ENCODE peak calls at places on chromosomes 1 and 21, in eight cellular contexts. One of them, this sample, is unnamed.

GRCh38 chr1:113242481-113242880 is 147.8 kb upstream of the MAGI3 start:
- DNase-seq in IMR-90: no peak
- DNase-seq in naive thymus-derived CD4-positive, alpha-beta T cell: no peak
- DNase-seq in Peyer's patch: no peak
- DNase-seq in upper lobe of left lung: peak; percentile 36
- DNase-seq in endothelial cell of umbilical vein: no peak
- DNase-seq in coronary artery: no peak
- DNase-seq in MM.1S: no peak
- DNase-seq in this sample: no peak

GRCh38 chr1:172724746-172725613 is 66.1 kb downstream of the FASLG start:
- DNase-seq in upper lobe of left lung: no peak
- DNase-seq in IMR-90: no peak
- DNase-seq in coronary artery: no peak
- DNase-seq in MM.1S: no peak
- DNase-seq in naive thymus-derived CD4-positive, alpha-beta T cell: no peak
- DNase-seq in endothelial cell of umbilical vein: no peak
- DNase-seq in Peyer's patch: no peak
- DNase-seq in this sample: no peak

GRCh38 chr1:61812916-61813315 is 70.6 kb downstream of the PATJ start:
- DNase-seq in naive thymus-derived CD4-positive, alpha-beta T cell: no peak
- DNase-seq in upper lobe of left lung: no peak
- DNase-seq in Peyer's patch: no peak
- DNase-seq in coronary artery: no peak
- DNase-seq in endothelial cell of umbilical vein: no peak
- DNase-seq in IMR-90: peak; percentile 4
- DNase-seq in MM.1S: no peak
- DNase-seq in this sample: no peak

GRCh38 chr1:91725961-91726704 is 159.8 kb downstream of the TGFBR3 start:
- DNase-seq in MM.1S: no peak
- DNase-seq in endothelial cell of umbilical vein: peak; percentile 88
- DNase-seq in IMR-90: peak; percentile 97
- DNase-seq in upper lobe of left lung: no peak
- DNase-seq in naive thymus-derived CD4-positive, alpha-beta T cell: no peak
- DNase-seq in Peyer's patch: no peak
- DNase-seq in coronary artery: no peak
- DNase-seq in this sample: no peak

GRCh38 chr1:184113251-184113650 is 61.7 kb downstream of the TSEN15 start:
- DNase-seq in upper lobe of left lung: no peak
- DNase-seq in coronary artery: no peak
- DNase-seq in MM.1S: no peak
- DNase-seq in Peyer's patch: no peak
- DNase-seq in endothelial cell of umbilical vein: no peak
- DNase-seq in IMR-90: no peak
- DNase-seq in naive thymus-derived CD4-positive, alpha-beta T cell: no peak
- DNase-seq in this sample: no peak

GRCh38 chr21:41786521-41786987 is 19.7 kb upstream of the RIPK4 start:
- DNase-seq in endothelial cell of umbilical vein: no peak
- DNase-seq in naive thymus-derived CD4-positive, alpha-beta T cell: no peak
- DNase-seq in MM.1S: no peak
- DNase-seq in upper lobe of left lung: no peak
- DNase-seq in Peyer's patch: no peak
- DNase-seq in IMR-90: peak; percentile 12
- DNase-seq in coronary artery: no peak
- DNase-seq in this sample: no peak

GRCh38 chr1:4309676-4310320 is 344.6 kb upstream of the AJAP1 start:
- DNase-seq in MM.1S: no peak
- DNase-seq in Peyer's patch: no peak
- DNase-seq in endothelial cell of umbilical vein: no peak
- DNase-seq in upper lobe of left lung: no peak
- DNase-seq in coronary artery: peak; percentile 65
- DNase-seq in IMR-90: no peak
- DNase-seq in naive thymus-derived CD4-positive, alpha-beta T cell: no peak
- DNase-seq in this sample: no peak

GRCh38 chr1:117930173-117930447 is 571 bp downstream of the WDR3 start:
- DNase-seq in MM.1S: peak; percentile 6
- DNase-seq in endothelial cell of umbilical vein: no peak
- DNase-seq in IMR-90: no peak
- DNase-seq in naive thymus-derived CD4-positive, alpha-beta T cell: no peak
- DNase-seq in coronary artery: no peak
- DNase-seq in Peyer's patch: no peak
- DNase-seq in upper lobe of left lung: no peak
- DNase-seq in this sample: no peak

GRCh38 chr1:110262846-110263631 is 52.9 kb downstream of the KCNC4 start:
- DNase-seq in coronary artery: peak; percentile 35
- DNase-seq in Peyer's patch: no peak
- DNase-seq in naive thymus-derived CD4-positive, alpha-beta T cell: no peak
- DNase-seq in endothelial cell of umbilical vein: no peak
- DNase-seq in MM.1S: peak; percentile 39
- DNase-seq in IMR-90: no peak
- DNase-seq in upper lobe of left lung: no peak
- DNase-seq in this sample: no peak

GRCh38 chr21:40016667-40017066 is 149.4 kb downstream of the PCP4 start:
- DNase-seq in coronary artery: no peak
- DNase-seq in naive thymus-derived CD4-positive, alpha-beta T cell: no peak
- DNase-seq in IMR-90: no peak
- DNase-seq in endothelial cell of umbilical vein: no peak
- DNase-seq in MM.1S: peak; percentile 84
- DNase-seq in Peyer's patch: no peak
- DNase-seq in upper lobe of left lung: no peak
- DNase-seq in this sample: no peak

GRCh38 chr1:247347395-247348222 is 15.9 kb upstream of the ZNF496 start:
- DNase-seq in coronary artery: no peak
- DNase-seq in endothelial cell of umbilical vein: no peak
- DNase-seq in MM.1S: no peak
- DNase-seq in naive thymus-derived CD4-positive, alpha-beta T cell: no peak
- DNase-seq in IMR-90: no peak
- DNase-seq in upper lobe of left lung: no peak
- DNase-seq in Peyer's patch: no peak
- DNase-seq in this sample: no peak

GRCh38 chr1:173601588-173601987 is 1.3 kb downstream of the SLC9C2 start:
- DNase-seq in MM.1S: peak; percentile 85
- DNase-seq in Peyer's patch: no peak
- DNase-seq in IMR-90: no peak
- DNase-seq in naive thymus-derived CD4-positive, alpha-beta T cell: no peak
- DNase-seq in upper lobe of left lung: no peak
- DNase-seq in coronary artery: no peak
- DNase-seq in endothelial cell of umbilical vein: no peak
- DNase-seq in this sample: no peak

GRCh38 chr1:1917995-1918900 is 831 bp downstream of the TMEM52 start:
- DNase-seq in coronary artery: no peak
- DNase-seq in MM.1S: no peak
- DNase-seq in upper lobe of left lung: no peak
- DNase-seq in naive thymus-derived CD4-positive, alpha-beta T cell: no peak
- DNase-seq in IMR-90: no peak
- DNase-seq in Peyer's patch: no peak
- DNase-seq in endothelial cell of umbilical vein: no peak
- DNase-seq in this sample: no peak

GRCh38 chr1:66931548-66932124 is 6.8 kb downstream of the MIER1 start:
- DNase-seq in upper lobe of left lung: no peak
- DNase-seq in MM.1S: peak; percentile 39
- DNase-seq in naive thymus-derived CD4-positive, alpha-beta T cell: peak; percentile 26
- DNase-seq in endothelial cell of umbilical vein: peak; percentile 55
- DNase-seq in Peyer's patch: no peak
- DNase-seq in IMR-90: no peak
- DNase-seq in coronary artery: no peak
- DNase-seq in this sample: no peak

GRCh38 chr1:178551307-178551706 is 38.4 kb downstream of the TEX35 start:
- DNase-seq in MM.1S: no peak
- DNase-seq in IMR-90: no peak
- DNase-seq in upper lobe of left lung: no peak
- DNase-seq in endothelial cell of umbilical vein: no peak
- DNase-seq in naive thymus-derived CD4-positive, alpha-beta T cell: no peak
- DNase-seq in Peyer's patch: no peak
- DNase-seq in coronary artery: no peak
- DNase-seq in this sample: no peak

GRCh38 chr1:47906009-47906432 is 91.2 kb downstream of the TRABD2B start:
- DNase-seq in MM.1S: no peak
- DNase-seq in naive thymus-derived CD4-positive, alpha-beta T cell: no peak
- DNase-seq in coronary artery: no peak
- DNase-seq in IMR-90: no peak
- DNase-seq in Peyer's patch: no peak
- DNase-seq in endothelial cell of umbilical vein: peak; percentile 93
- DNase-seq in upper lobe of left lung: peak; percentile 83
- DNase-seq in this sample: no peak

GRCh38 chr21:45019887-45020537 is 54.4 kb upstream of the ADARB1 start:
- DNase-seq in MM.1S: no peak
- DNase-seq in naive thymus-derived CD4-positive, alpha-beta T cell: no peak
- DNase-seq in Peyer's patch: no peak
- DNase-seq in IMR-90: no peak
- DNase-seq in endothelial cell of umbilical vein: no peak
- DNase-seq in upper lobe of left lung: no peak
- DNase-seq in coronary artery: no peak
- DNase-seq in this sample: no peak

GRCh38 chr1:94068096-94068830 is 52.7 kb downstream of the ABCA4 start:
- DNase-seq in coronary artery: no peak
- DNase-seq in Peyer's patch: no peak
- DNase-seq in MM.1S: no peak
- DNase-seq in IMR-90: peak; percentile 76
- DNase-seq in upper lobe of left lung: no peak
- DNase-seq in naive thymus-derived CD4-positive, alpha-beta T cell: no peak
- DNase-seq in endothelial cell of umbilical vein: peak; percentile 86
- DNase-seq in this sample: no peak

GRCh38 chr1:213381572-213382084 is 330.6 kb downstream of the RPS6KC1 start:
- DNase-seq in IMR-90: peak; percentile 12
- DNase-seq in MM.1S: no peak
- DNase-seq in upper lobe of left lung: no peak
- DNase-seq in coronary artery: no peak
- DNase-seq in Peyer's patch: no peak
- DNase-seq in endothelial cell of umbilical vein: no peak
- DNase-seq in naive thymus-derived CD4-positive, alpha-beta T cell: no peak
- DNase-seq in this sample: no peak

GRCh38 chr1:162772571-162773154 is 17.8 kb upstream of the HSD17B7 start:
- DNase-seq in coronary artery: no peak
- DNase-seq in naive thymus-derived CD4-positive, alpha-beta T cell: no peak
- DNase-seq in MM.1S: no peak
- DNase-seq in IMR-90: peak; percentile 66
- DNase-seq in endothelial cell of umbilical vein: no peak
- DNase-seq in upper lobe of left lung: no peak
- DNase-seq in Peyer's patch: no peak
- DNase-seq in this sample: no peak

DNA sequence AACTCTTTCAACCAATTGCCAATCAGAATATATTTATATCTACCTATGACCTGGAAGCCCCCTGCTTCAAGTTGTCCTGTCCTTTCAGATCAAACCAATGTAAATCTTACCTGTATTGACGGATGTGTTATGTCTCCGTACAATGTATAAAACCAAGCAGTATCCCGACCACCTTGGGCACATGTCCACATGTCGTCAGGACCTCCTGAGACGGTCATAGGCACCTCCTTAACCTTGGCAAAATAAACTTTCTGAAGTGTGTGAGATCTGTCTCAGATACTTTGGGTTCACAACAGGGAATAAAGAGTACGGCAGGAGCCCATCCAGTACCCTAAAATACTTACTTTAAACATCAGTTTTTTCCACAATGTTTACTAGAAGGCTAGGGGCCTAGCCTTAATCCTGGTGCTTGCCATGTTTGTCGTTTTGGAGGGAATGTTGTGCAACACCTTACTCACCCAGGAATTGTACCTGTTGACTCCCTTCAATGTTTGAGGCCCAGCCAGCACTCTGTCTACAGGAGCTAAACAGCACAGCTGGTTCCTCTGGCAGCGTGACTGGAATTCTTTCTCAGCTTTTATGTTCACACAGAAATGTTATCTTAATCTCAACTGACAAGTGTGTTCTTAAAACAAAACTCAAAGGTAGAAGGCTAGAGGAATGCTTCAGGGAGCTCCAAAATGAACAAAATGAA is 90.8 kb upstream of the USP25 start:
- DNase-seq in IMR-90: no peak
- DNase-seq in MM.1S: no peak
- DNase-seq in upper lobe of left lung: peak; percentile 86
- DNase-seq in Peyer's patch: no peak
- DNase-seq in naive thymus-derived CD4-positive, alpha-beta T cell: no peak
- DNase-seq in coronary artery: no peak
- DNase-seq in endothelial cell of umbilical vein: no peak
- DNase-seq in this sample: no peak
- H3K27ac ChIP-seq in IMR-90: no peak overlapping the region
- H3K27ac ChIP-seq in MM.1S: no peak overlapping the region
- H3K27ac ChIP-seq in upper lobe of left lung: no peak overlapping the region
- H3K27ac ChIP-seq in Peyer's patch: no peak overlapping the region
- H3K27ac ChIP-seq in naive thymus-derived CD4-positive, alpha-beta T cell: no peak overlapping the region
- H3K27ac ChIP-seq in coronary artery: no peak overlapping the region
- H3K27ac ChIP-seq in endothelial cell of umbilical vein: no peak overlapping the region
- H3K27ac ChIP-seq in this sample: no peak overlapping the region

GRCh38 chr21:32415451-32415850 is 2.9 kb downstream of the EVA1C start:
- DNase-seq in endothelial cell of umbilical vein: no peak
- DNase-seq in IMR-90: no peak
- DNase-seq in coronary artery: no peak
- DNase-seq in Peyer's patch: no peak
- DNase-seq in naive thymus-derived CD4-positive, alpha-beta T cell: no peak
- DNase-seq in MM.1S: no peak
- DNase-seq in upper lobe of left lung: no peak
- DNase-seq in this sample: no peak
- H3K4me3 ChIP-seq in endothelial cell of umbilical vein: no peak overlapping the region
- H3K4me3 ChIP-seq in IMR-90: no peak overlapping the region
- H3K4me3 ChIP-seq in coronary artery: peak overlapping the region; percentile 94
- H3K4me3 ChIP-seq in Peyer's patch: no peak overlapping the region
- H3K4me3 ChIP-seq in naive thymus-derived CD4-positive, alpha-beta T cell: no peak overlapping the region
- H3K4me3 ChIP-seq in MM.1S: no peak overlapping the region
- H3K4me3 ChIP-seq in upper lobe of left lung: peak overlapping the region; percentile 77
- H3K4me3 ChIP-seq in this sample: no peak overlapping the region

DNA sequence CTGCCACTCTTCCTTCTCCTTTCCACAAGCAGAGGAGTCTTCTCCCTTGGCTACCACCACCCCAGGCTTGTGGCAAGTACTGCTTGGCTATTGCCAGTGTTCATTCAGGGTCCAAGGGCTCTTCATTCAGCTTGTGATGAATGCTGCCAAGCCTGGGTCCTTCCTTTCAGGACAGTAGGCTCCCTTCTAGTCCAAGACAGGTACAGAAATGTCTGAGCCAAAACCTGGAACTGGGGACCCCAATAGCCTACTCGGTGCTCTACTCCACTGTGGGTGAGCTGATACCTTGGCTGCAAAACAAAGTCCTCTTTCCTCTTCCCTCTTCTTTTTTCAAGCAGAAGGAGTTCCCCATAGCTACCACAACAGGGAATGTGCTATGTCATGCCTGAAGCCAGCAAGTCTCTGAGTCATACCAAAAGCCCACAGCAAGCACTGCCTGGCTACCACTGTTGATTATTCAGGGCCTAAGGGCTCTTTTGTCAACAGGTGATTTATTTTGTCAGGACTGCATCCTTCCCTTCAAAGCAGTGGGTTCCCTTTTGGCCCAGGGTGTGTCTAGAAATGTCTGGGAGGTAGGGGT is 268.9 kb downstream of the HHAT start:
- DNase-seq in endothelial cell of umbilical vein: no peak
- DNase-seq in upper lobe of left lung: peak; percentile 52
- DNase-seq in coronary artery: no peak
- DNase-seq in MM.1S: no peak
- DNase-seq in naive thymus-derived CD4-positive, alpha-beta T cell: no peak
- DNase-seq in IMR-90: peak; percentile 96
- DNase-seq in Peyer's patch: no peak
- DNase-seq in this sample: no peak
- H3K27ac ChIP-seq in endothelial cell of umbilical vein: no peak overlapping the region
- H3K27ac ChIP-seq in upper lobe of left lung: no peak overlapping the region
- H3K27ac ChIP-seq in coronary artery: peak overlapping the region; percentile 86
- H3K27ac ChIP-seq in MM.1S: no peak overlapping the region
- H3K27ac ChIP-seq in naive thymus-derived CD4-positive, alpha-beta T cell: no peak overlapping the region
- H3K27ac ChIP-seq in IMR-90: peak overlapping the region; percentile 99
- H3K27ac ChIP-seq in Peyer's patch: no peak overlapping the region
- H3K27ac ChIP-seq in this sample: no peak overlapping the region

DNA sequence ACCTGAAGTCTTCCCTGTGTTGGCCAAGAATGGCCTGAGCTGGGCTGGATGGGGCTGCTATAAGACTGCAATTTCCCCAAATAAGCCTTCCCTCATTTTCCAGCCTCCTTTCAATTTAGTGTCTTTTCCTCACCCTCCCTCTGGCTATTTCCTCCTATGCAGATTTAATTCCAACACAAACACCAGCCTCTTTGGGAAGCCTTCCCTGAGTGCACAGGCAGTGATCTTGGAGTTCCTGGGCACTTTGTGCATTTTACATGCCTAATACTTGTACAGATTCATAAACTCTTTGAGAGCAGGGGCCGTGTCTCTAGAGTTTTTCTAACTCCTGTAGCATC is 91.1 kb upstream of the TLR5 start:
- DNase-seq in MM.1S: no peak
- DNase-seq in Peyer's patch: no peak
- DNase-seq in coronary artery: peak; percentile 49
- DNase-seq in naive thymus-derived CD4-positive, alpha-beta T cell: no peak
- DNase-seq in IMR-90: no peak
- DNase-seq in endothelial cell of umbilical vein: peak; percentile 24
- DNase-seq in upper lobe of left lung: no peak
- DNase-seq in this sample: no peak
- H3K4me3 ChIP-seq in MM.1S: no peak overlapping the region
- H3K4me3 ChIP-seq in Peyer's patch: no peak overlapping the region
- H3K4me3 ChIP-seq in coronary artery: no peak overlapping the region
- H3K4me3 ChIP-seq in naive thymus-derived CD4-positive, alpha-beta T cell: no peak overlapping the region
- H3K4me3 ChIP-seq in IMR-90: no peak overlapping the region
- H3K4me3 ChIP-seq in endothelial cell of umbilical vein: no peak overlapping the region
- H3K4me3 ChIP-seq in upper lobe of left lung: no peak overlapping the region
- H3K4me3 ChIP-seq in this sample: no peak overlapping the region